ENCODE peak calls at places on chromosomes 13 and 19, in seven cellular contexts. Y is WTC11, A is HCT116, M is GM12878, L is K562, I is H1, R is HepG2. G is an unnamed sample.

GRCh38 chr19:49335071-49335783 is at the start of gene CD37:
- DNase-seq in I (no peak), Y (no peak), R (no peak), L (peak), A (no peak), M (no peak), G (no peak)

GRCh38 chr19:29751932-29752331 is 36.9 kb upstream of the C19orf12 start:
- DNase-seq in A (no peak), M (no peak), L (no peak), R (no peak), Y (no peak), I (no peak), G (no peak)

GRCh38 chr19:51079486-51080110 is 3.1 kb downstream of the KLK14 start:
- DNase-seq in Y (no peak), A (no peak), L (no peak), I (no peak), R (no peak), M (no peak), G (no peak)

GRCh38 chr13:26515721-26516120 is 41.8 kb upstream of the WASF3 start:
- DNase-seq in L (no peak), Y (no peak), R (no peak), A (no peak), I (no peak), M (no peak), G (no peak)

GRCh38 chr13:92164822-92165221 is 766.4 kb downstream of the GPC5 start:
- DNase-seq in I (no peak), L (peak), R (no peak), A (no peak), Y (peak), M (no peak), G (no peak)

GRCh38 chr19:19642506-19643157 is 825 bp downstream of the GMIP start:
- DNase-seq in I (no peak), Y (no peak), L (peak), M (no peak), R (no peak), A (no peak), G (no peak)

GRCh38 chr13:48112896-48113525 is 18.1 kb upstream of the MED4 start:
- DNase-seq in M (no peak), Y (no peak), I (no peak), R (no peak), L (no peak), A (no peak), G (no peak)

GRCh38 chr19:43465468-43466120 is at the start of gene LYPD3:
- DNase-seq in R (no peak), A (peak), L (no peak), M (no peak), I (peak), Y (peak), G (no peak)

GRCh38 chr13:49214917-49215376 is 5.2 kb upstream of the MLNR start:
- DNase-seq in I (peak), Y (peak), M (no peak), A (peak), R (peak), L (no peak), G (no peak)

GRCh38 chr19:34120846-34121639 is 51.3 kb upstream of the LSM14A start:
- DNase-seq in A (peak), L (peak), I (peak), Y (peak), R (peak), M (no peak), G (peak)

GRCh38 chr13:113122571-113123225 is at the start of gene F10:
- DNase-seq in R (peak), A (peak), Y (peak), I (peak), L (peak), M (no peak), G (no peak)

GRCh38 chr19:50300814-50301606 is 28.2 kb downstream of the KCNC3 start:
- DNase-seq in A (peak), Y (no peak), M (no peak), I (no peak), R (peak), L (no peak), G (no peak)

GRCh38 chr13:40452741-40453665 is 213.4 kb downstream of the FOXO1 start:
- DNase-seq in Y (no peak), I (no peak), M (no peak), L (no peak), R (peak), A (no peak), G (no peak)

GRCh38 chr19:43450545-43450997 is 14.8 kb downstream of the LYPD3 start:
- DNase-seq in R (no peak), A (no peak), L (no peak), M (no peak), Y (no peak), I (no peak), G (no peak)

GRCh38 chr13:51034906-51035305 is 76.2 kb downstream of the C13orf42 start:
- DNase-seq in R (no peak), Y (no peak), A (no peak), L (no peak), I (peak), M (no peak), G (no peak)

GRCh38 chr19:56507446-56508281 is at the start of gene ZNF471:
- DNase-seq in I (peak), Y (peak), A (no peak), R (no peak), M (no peak), L (no peak), G (peak)

GRCh38 chr13:106535552-106536243 is at the start of gene EFNB2:
- DNase-seq in R (peak), I (peak), Y (peak), L (peak), M (peak), A (peak), G (peak)
- TF ChIP-seq SP1 in R (no peak), I (peak), Y (peak), L (no peak), M (peak), A (peak), G (no peak)

DNA sequence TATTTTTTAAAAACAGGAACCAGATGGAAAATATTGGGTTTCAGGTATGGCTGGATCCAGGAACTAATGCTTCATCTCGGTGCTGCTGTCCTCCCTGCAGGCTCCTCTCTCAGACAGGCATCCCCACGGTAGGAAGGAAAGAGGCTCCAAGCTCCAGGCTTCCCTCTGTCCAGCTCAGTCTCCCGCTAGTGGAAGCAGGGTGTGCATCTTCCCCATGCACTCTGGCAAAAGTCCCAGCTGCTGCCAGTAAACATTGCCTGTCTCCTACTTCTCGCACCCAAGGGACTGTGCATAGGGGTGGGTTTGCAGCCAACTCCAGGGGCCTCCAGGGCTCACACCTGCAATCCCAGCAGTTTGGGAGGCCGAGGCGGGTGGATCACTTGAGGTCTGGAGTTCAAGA is 29.2 kb downstream of the IL12RB1 start:
- DNase-seq in A (no peak), I (no peak), L (no peak), Y (no peak), R (no peak), M (no peak), G (no peak)
- TF ChIP-seq SP1 in A (no peak), I (no peak), L (no peak), Y (no peak), R (no peak), M (no peak), G (no peak)

GRCh38 chr19:55355213-55355821 is 798 bp upstream of the COX6B2 start:
- DNase-seq in M (no peak), L (no peak), I (no peak), Y (no peak), R (no peak), A (no peak), G (no peak)
- TF ChIP-seq SP1 in M (no peak), L (no peak), I (no peak), Y (no peak), R (no peak), A (no peak), G (no peak)

GRCh38 chr13:97122381-97122996 is 99.6 kb upstream of the MBNL2 start:
- DNase-seq in M (no peak), R (no peak), I (no peak), A (peak), Y (no peak), L (no peak), G (no peak)

GRCh38 chr13:97124237-97124636 is 97.9 kb upstream of the MBNL2 start:
- DNase-seq in A (no peak), R (no peak), M (no peak), Y (no peak), L (no peak), I (no peak), G (no peak)

GRCh38 chr13:97125810-97126738 is 96.1 kb upstream of the MBNL2 start:
- DNase-seq in M (peak), Y (no peak), A (no peak), R (no peak), L (no peak), I (no peak), G (peak)

GRCh38 chr13:97127842-97128241 is 94.3 kb upstream of the MBNL2 start:
- DNase-seq in A (no peak), L (no peak), R (peak), I (no peak), Y (no peak), M (no peak), G (no peak)

GRCh38 chr13:97125051-97125809 is 96.9 kb upstream of the MBNL2 start:
- DNase-seq in R (peak), I (no peak), Y (peak), A (peak), M (peak), L (peak), G (peak)
- TF ChIP-seq SP1 in R (no peak), I (no peak), Y (no peak), A (no peak), M (no peak), L (no peak), G (no peak)

G was measured in HEK293T.